ENCODE peak calls at places on chromosomes 12 and 14, in five cellular contexts. Z, J, I, F and O are unnamed samples.

GRCh38 chr12:16076553-16076952 is 165.4 kb downstream of the DERA start:
- DNase-seq in Z (no peak), J (no peak), I (peak; percentile 41), F (peak; percentile 61), O (no peak)

GRCh38 chr12:26614217-26614616 is 218.8 kb downstream of the ITPR2 start:
- DNase-seq in Z (no peak), J (no peak), I (peak; percentile 21), F (peak; percentile 8), O (no peak)

GRCh38 chr14:52068741-52069616 is at the start of gene NID2:
- DNase-seq in Z (peak; percentile 31), J (peak; percentile 91), I (peak; percentile 90), F (no peak), O (peak; percentile 92)

GRCh38 chr12:76183459-76184186 is 99.1 kb upstream of the NAP1L1 start:
- DNase-seq in Z (no peak), J (no peak), I (peak; percentile 50), F (peak; percentile 95), O (no peak)

GRCh38 chr14:48857366-48857765 is 728.8 kb downstream of the RPS29 start:
- DNase-seq in Z (no peak), J (no peak), I (no peak), F (no peak), O (no peak)

GRCh38 chr14:60301685-60302084 is 52.7 kb downstream of the PPM1A start:
- DNase-seq in Z (no peak), J (no peak), I (no peak), F (no peak), O (no peak)

GRCh38 chr12:112540021-112540420 is 121.3 kb downstream of the PTPN11 start:
- DNase-seq in Z (no peak), J (no peak), I (no peak), F (no peak), O (no peak)

GRCh38 chr12:12563529-12563928 is 866 bp upstream of the DUSP16 start:
- DNase-seq in Z (no peak), J (no peak), I (no peak), F (peak; percentile 40), O (no peak)

GRCh38 chr14:74580275-74580672 is 31.8 kb downstream of the LTBP2 start:
- DNase-seq in Z (no peak), J (no peak), I (no peak), F (no peak), O (no peak)

GRCh38 chr14:47256968-47257367 is 418.4 kb downstream of the MDGA2 start:
- DNase-seq in Z (no peak), J (no peak), I (no peak), F (no peak), O (no peak)

GRCh38 chr12:4423528-4424195 is 22.0 kb downstream of the FGF6 start:
- DNase-seq in Z (no peak), J (no peak), I (no peak), F (no peak), O (no peak)

GRCh38 chr14:102777711-102778615 is 714 bp downstream of the TRAF3 start:
- DNase-seq in Z (peak; percentile 36), J (peak; percentile 28), I (peak; percentile 37), F (peak; percentile 51), O (peak; percentile 49)

GRCh38 chr14:29321646-29322045 is 555.1 kb downstream of the FOXG1 start:
- DNase-seq in Z (no peak), J (no peak), I (peak; percentile 9), F (no peak), O (no peak)

GRCh38 chr12:65822732-65823480 is 1.4 kb upstream of the HMGA2 start:
- DNase-seq in Z (no peak), J (no peak), I (peak; percentile 71), F (peak; percentile 94), O (peak; percentile 14)

GRCh38 chr12:53325539-53326061 is 4.2 kb upstream of the AAAS start:
- DNase-seq in Z (peak; percentile 7), J (peak; percentile 38), I (no peak), F (no peak), O (peak; percentile 64)

GRCh38 chr14:81396108-81396507 is 4.0 kb downstream of the STON2 start:
- DNase-seq in Z (no peak), J (no peak), I (no peak), F (peak; percentile 11), O (no peak)

GRCh38 chr12:99984271-99985128 is at the start of gene ANKS1B:
- DNase-seq in Z (no peak), J (peak; percentile 34), I (peak; percentile 72), F (peak; percentile 27), O (peak; percentile 49)

GRCh38 chr14:41362134-41362533 is 244.5 kb upstream of the LRFN5 start:
- DNase-seq in Z (no peak), J (no peak), I (no peak), F (peak; percentile 39), O (no peak)

GRCh38 chr14:99728231-99728920 is 44.3 kb downstream of the CYP46A1 start:
- DNase-seq in Z (no peak), J (peak; percentile 7), I (no peak), F (no peak), O (peak; percentile 14)

GRCh38 chr14:63770187-63770807 is 42.4 kb upstream of the SGPP1 start:
- DNase-seq in Z (peak; percentile 47), J (no peak), I (peak; percentile 63), F (peak; percentile 67), O (peak; percentile 13)

GRCh38 chr12:80129895-80130535 is 30.7 kb downstream of the OTOGL start:
- DNase-seq in Z (no peak), J (no peak), I (no peak), F (no peak), O (no peak)

GRCh38 chr14:24436355-24437019 is 6.1 kb downstream of the SDR39U1 start:
- DNase-seq in Z (peak; percentile 47), J (no peak), I (peak; percentile 74), F (peak; percentile 85), O (peak; percentile 43)

GRCh38 chr12:48810817-48811453 is 7.4 kb upstream of the CACNB3 start:
- DNase-seq in Z (no peak), J (no peak), I (peak; percentile 76), F (no peak), O (peak; percentile 80)

GRCh38 chr12:89706551-89707348 is 1.9 kb downstream of the ATP2B1 start:
- DNase-seq in Z (no peak), J (no peak), I (peak; percentile 15), F (peak; percentile 40), O (no peak)